ENCODE peak calls at places on chromosome 6, in four cellular contexts. A is stimulated activated CD8-positive, alpha-beta memory T cell treated with anti-CD3 and anti-CD28 coated beads, Interleukin-4, amount 100 ng/mL, for 24 hours; G is NCI-H2029; K is NCI-H2081. V is an unnamed sample.

GRCh38 chr6:165883851-165884640 is 221.0 kb upstream of the PDE10A start:
- DNase-seq in K (no peak), G (no peak), A (no peak), V (no peak)

GRCh38 chr6:105817961-105818360 is 268.2 kb upstream of the PRDM1 start:
- DNase-seq in A (no peak), K (no peak), G (no peak), V (no peak)

GRCh38 chr6:93416575-93417420 is 2.6 kb downstream of the EPHA7 start:
- DNase-seq in G (peak; percentile 78), A (no peak), K (peak; percentile 76), V (peak; percentile 21)

GRCh38 chr6:96631248-96631647 is 68.3 kb downstream of the FHL5 start:
- DNase-seq in A (no peak), K (no peak), G (no peak), V (peak; percentile 57)

GRCh38 chr6:143575440-143575839 is 63.9 kb upstream of the FUCA2 start:
- DNase-seq in K (peak; percentile 45), A (no peak), G (peak; percentile 10), V (peak; percentile 84)

GRCh38 chr6:24052632-24053031 is 73.4 kb upstream of the NRSN1 start:
- DNase-seq in K (no peak), A (no peak), G (no peak), V (no peak)

GRCh38 chr6:145670306-145670705 is 65.0 kb downstream of the EPM2A start:
- DNase-seq in A (no peak), K (no peak), G (no peak), V (no peak)

GRCh38 chr6:81909162-81909561 is 156.7 kb upstream of the TENT5A start:
- DNase-seq in G (no peak), A (no peak), K (no peak), V (no peak)

GRCh38 chr6:108165714-108166663 is at the start of gene NR2E1:
- DNase-seq in A (no peak), K (no peak), G (no peak), V (no peak)

GRCh38 chr6:160462551-160463109 is 114.5 kb downstream of the SLC22A3 start:
- DNase-seq in A (no peak), G (no peak), K (no peak), V (peak; percentile 92)

GRCh38 chr6:138657026-138657425 is 116.5 kb upstream of the CCDC28A start:
- DNase-seq in G (no peak), A (no peak), K (no peak), V (no peak)

GRCh38 chr6:35296931-35297330 is 687 bp upstream of the DEF6 start:
- DNase-seq in A (no peak), G (no peak), K (no peak), V (no peak)

GRCh38 chr6:7725412-7725811 is 487 bp upstream of the BMP6 start:
- DNase-seq in A (no peak), K (no peak), G (no peak), V (no peak)

GRCh38 chr6:2430617-2431016 is 185.2 kb upstream of the GMDS start:
- DNase-seq in A (no peak), G (no peak), K (no peak), V (no peak)

GRCh38 chr6:84779380-84779779 is 15.0 kb upstream of the TBX18 start:
- DNase-seq in K (no peak), G (no peak), A (no peak), V (no peak)

GRCh38 chr6:122692807-122693580 is 82.8 kb downstream of the PKIB start:
- DNase-seq in K (no peak), A (no peak), G (no peak), V (no peak)

GRCh38 chr6:43847741-43848630 is 78.0 kb downstream of the VEGFA start:
- DNase-seq in K (no peak), G (no peak), A (no peak), V (peak; percentile 57)

GRCh38 chr6:42423244-42423643 is 28.5 kb downstream of the TRERF1 start:
- DNase-seq in A (no peak), K (no peak), G (no peak), V (no peak)

GRCh38 chr6:44133981-44134711 is 6.8 kb downstream of the TMEM63B start:
- DNase-seq in A (no peak), G (no peak), K (no peak), V (no peak)

GRCh38 chr6:5497896-5498578 is 236.7 kb downstream of the FARS2 start:
- DNase-seq in A (no peak), G (no peak), K (peak; percentile 21), V (peak; percentile 84)

GRCh38 chr6:166934174-166934573 is 22.2 kb downstream of the RNASET2 start:
- DNase-seq in A (no peak), K (no peak), G (no peak), V (no peak)

GRCh38 chr6:140684776-140685550 is 1310.5 kb upstream of the CITED2 start:
- DNase-seq in G (no peak), A (no peak), K (peak; percentile 64), V (no peak)

GRCh38 chr6:101776919-101777350 is 383.4 kb downstream of the GRIK2 start:
- DNase-seq in A (no peak), K (peak; percentile 76), G (no peak), V (no peak)

GRCh38 chr6:151614630-151615029 is 120.8 kb downstream of the CCDC170 start:
- DNase-seq in K (no peak), G (no peak), A (no peak), V (no peak)

GRCh38 chr6:119355157-119355556 is 5.6 kb upstream of the MAN1A1 start:
- DNase-seq in A (no peak), G (no peak), K (no peak), V (no peak)

V was measured in amniotic epithelial cell.